ENCODE peak calls at places on chromosome 5, in eight cellular contexts. A, C, E, U, Z, J, T and V are unnamed samples.

GRCh38 chr5:92519717-92520632 is 1061.0 kb downstream of the NR2F1-AS1 start:
- DNase-seq in A (no peak), C (no peak), E (no peak), U (no peak), Z (no peak), J (no peak), T (no peak), V (no peak)

GRCh38 chr5:125033602-125034001 is 287.2 kb upstream of the ZNF608 start:
- DNase-seq in A (no peak), C (no peak), E (no peak), U (no peak), Z (no peak), J (no peak), T (no peak), V (no peak)

GRCh38 chr5:140267559-140268018 is 35.3 kb downstream of the PFDN1 start:
- DNase-seq in A (no peak), C (no peak), E (no peak), U (no peak), Z (no peak), J (no peak), T (no peak), V (no peak)

GRCh38 chr5:139410886-139411835 is 7.3 kb upstream of the SPATA24 start:
- DNase-seq in A (no peak), C (no peak), E (no peak), U (no peak), Z (no peak), J (no peak), T (no peak), V (no peak)

GRCh38 chr5:59536875-59537274 is 356.7 kb downstream of the PDE4D start:
- DNase-seq in A (no peak), C (no peak), E (no peak), U (no peak), Z (no peak), J (no peak), T (no peak), V (no peak)

GRCh38 chr5:142131394-142131793 is 22.8 kb downstream of the NDFIP1 start:
- DNase-seq in A (no peak), C (no peak), E (no peak), U (no peak), Z (no peak), J (no peak), T (no peak), V (no peak)

GRCh38 chr5:109316631-109317030 is 93.1 kb downstream of the PJA2 start:
- DNase-seq in A (no peak), C (no peak), E (no peak), U (no peak), Z (no peak), J (no peak), T (no peak), V (no peak)

GRCh38 chr5:108382784-108383358 is 973 bp upstream of the FBXL17 start:
- DNase-seq in A (peak; percentile 52), C (peak; percentile 43), E (peak; percentile 63), U (no peak), Z (no peak), J (no peak), T (no peak), V (no peak)

GRCh38 chr5:179054876-179055275 is 5.3 kb upstream of the ZNF354C start:
- DNase-seq in A (no peak), C (no peak), E (no peak), U (no peak), Z (no peak), J (no peak), T (no peak), V (no peak)